ENCODE peak calls at places on chromosomes 4 and X, in five cellular contexts. P is ecto neural progenitor cell, T is mammary epithelial cell, V is astrocyte of the hippocampus, Y is NCI-H1105. U is an unnamed sample.

GRCh38 chr4:104494161-104494560 is 533 bp downstream of the CXXC4 start:
- DNase-seq in P (no peak), T (no peak), V (no peak), Y (no peak), U (no peak)

GRCh38 chrX:155637714-155638113 is 25.0 kb upstream of the TMLHE start:
- DNase-seq in P (no peak), T (no peak), V (no peak), Y (no peak), U (no peak)

GRCh38 chr4:85886665-85887064 is 411.7 kb downstream of the ARHGAP24 start:
- DNase-seq in P (no peak), T (no peak), V (no peak), Y (no peak), U (no peak)

GRCh38 chr4:5446595-5446994 is 261.8 kb downstream of the EVC2 start:
- DNase-seq in P (peak), T (no peak), V (no peak), Y (no peak), U (no peak)

GRCh38 chr4:107083-107443 is 17.2 kb upstream of the ZNF718 start:
- DNase-seq in P (no peak), T (no peak), V (peak), Y (no peak), U (no peak)

GRCh38 chr4:41991916-41992767 is 1.8 kb downstream of the SLC30A9 start:
- DNase-seq in P (no peak), T (peak), V (peak), Y (no peak), U (no peak)

GRCh38 chr4:181078236-181078635 is 1165.0 kb upstream of the TENM3 start:
- DNase-seq in P (no peak), T (peak), V (no peak), Y (no peak), U (no peak)

GRCh38 chrX:87924619-87925018 is 407.0 kb downstream of the KLHL4 start:
- DNase-seq in P (no peak), T (no peak), V (no peak), Y (no peak), U (no peak)

GRCh38 chr4:74418063-74418670 is 26.8 kb upstream of the AREG start:
- DNase-seq in P (no peak), T (peak), V (peak), Y (no peak), U (no peak)

GRCh38 chr4:121551271-121551670 is 145.5 kb downstream of the ANXA5 start:
- DNase-seq in P (no peak), T (peak), V (no peak), Y (no peak), U (no peak)

GRCh38 chrX:38312436-38312835 is 14.9 kb downstream of the RPGR start:
- DNase-seq in P (no peak), T (peak), V (peak), Y (no peak), U (no peak)

GRCh38 chr4:177001271-177002175 is 208.8 kb upstream of the VEGFC start:
- DNase-seq in P (no peak), T (peak), V (no peak), Y (no peak), U (no peak)

GRCh38 chr4:39259571-39260330 is 77.4 kb downstream of the WDR19 start:
- DNase-seq in P (no peak), T (no peak), V (peak), Y (no peak), U (no peak)

GRCh38 chr4:9703391-9703790 is 78.0 kb upstream of the DRD5 start:
- DNase-seq in P (peak), T (peak), V (peak), Y (no peak), U (peak)

U was measured in NCI-H1694.